ENCODE peak calls at places on chromosomes 7 and 10, in nine cellular contexts. J is nephron progenitor cell, Q is mucosa of descending colon, T is cardiac muscle cell, O is BJ, W is RWPE1, Z is HFF-Myc, I is hepatocyte, X is heart right ventricle. N is an unnamed sample.

GRCh38 chr10:71383972-71384687 is 12.6 kb upstream of the CDH23 start:
- DNase-seq in Z (peak), W (peak), I (peak), Q (peak), O (no peak), J (peak), T (peak), X (peak), N (peak)

GRCh38 chr7:537911-538634 is 18.4 kb upstream of the PDGFA start:
- DNase-seq in I (peak), J (peak), X (peak), Q (peak), O (peak), T (peak), W (peak), Z (peak), N (no peak)

GRCh38 chr10:43305881-43306280 is 39.0 kb upstream of the RASGEF1A start:
- DNase-seq in X (no peak), Z (no peak), I (no peak), W (no peak), O (no peak), T (peak), J (no peak), Q (no peak), N (no peak)

GRCh38 chr10:5665380-5666323 is 743 bp downstream of the ASB13 start:
- DNase-seq in Z (no peak), W (no peak), T (no peak), Q (peak), I (peak), X (peak), O (no peak), J (no peak), N (no peak)

GRCh38 chr7:139341776-139342244 is 673 bp downstream of the FMC1 start:
- DNase-seq in X (no peak), Q (no peak), T (no peak), J (no peak), Z (no peak), O (peak), I (no peak), W (peak), N (no peak)

GRCh38 chr7:54545241-54545563 is 3.0 kb downstream of the VSTM2A start:
- DNase-seq in Q (no peak), W (no peak), Z (no peak), O (no peak), J (no peak), X (no peak), I (no peak), T (no peak), N (no peak)

GRCh38 chr10:10975647-10976046 is 42.0 kb upstream of the CELF2 start:
- DNase-seq in I (no peak), Q (no peak), X (no peak), O (no peak), Z (no peak), W (no peak), T (no peak), J (no peak), N (no peak)

GRCh38 chr10:84179059-84179710 is 5.6 kb downstream of the GPR15LG start:
- DNase-seq in Q (peak), I (peak), X (no peak), T (peak), J (no peak), O (peak), W (peak), Z (peak), N (no peak)

GRCh38 chr10:70418229-70418628 is 14.3 kb downstream of the EIF4EBP2 start:
- DNase-seq in Z (no peak), O (no peak), I (peak), Q (no peak), T (peak), J (no peak), X (no peak), W (no peak), N (no peak)

GRCh38 chr7:7761340-7761973 is 43.0 kb upstream of the RPA3 start:
- DNase-seq in Z (peak), O (peak), I (peak), T (peak), X (no peak), J (no peak), W (peak), Q (no peak), N (no peak)

GRCh38 chr7:18210788-18211187 is 183.1 kb upstream of the PRPS1L1 start:
- DNase-seq in T (peak), X (no peak), W (no peak), J (no peak), O (no peak), Z (no peak), I (no peak), Q (no peak), N (no peak)

GRCh38 chr10:72074413-72075183 is 13.8 kb downstream of the SPOCK2 start:
- DNase-seq in T (no peak), O (no peak), I (no peak), X (no peak), Z (no peak), J (no peak), Q (no peak), W (no peak), N (no peak)

GRCh38 chr7:84412161-84412969 is 217.8 kb upstream of the SEMA3A start:
- DNase-seq in Q (no peak), I (peak), X (no peak), O (peak), W (peak), T (peak), Z (peak), J (no peak), N (no peak)

GRCh38 chr10:126904807-126905686 is at the start of gene DOCK1:
- DNase-seq in T (peak), J (peak), W (peak), Q (peak), X (peak), Z (no peak), I (peak), O (no peak), N (peak)

GRCh38 chr7:452230-452751 is 67.4 kb downstream of the PDGFA start:
- DNase-seq in Q (no peak), Z (no peak), I (peak), X (no peak), T (peak), O (no peak), J (peak), W (no peak), N (no peak)

GRCh38 chr10:116926426-116926825 is 77.1 kb downstream of the ENO4 start:
- DNase-seq in J (no peak), T (no peak), Q (no peak), O (no peak), Z (no peak), X (no peak), W (no peak), I (no peak), N (no peak)

GRCh38 chr7:106773228-106773627 is 91.9 kb upstream of the PIK3CG start:
- DNase-seq in Z (no peak), I (no peak), W (no peak), J (no peak), O (no peak), X (no peak), Q (no peak), T (no peak), N (no peak)

GRCh38 chr7:40516376-40516775 is 381.6 kb downstream of the SUGCT start:
- DNase-seq in X (no peak), W (no peak), Z (no peak), O (no peak), T (peak), I (no peak), Q (no peak), J (no peak), N (no peak)

GRCh38 chr7:155315977-155316376 is 18.3 kb downstream of the INSIG1 start:
- DNase-seq in X (no peak), O (no peak), T (no peak), J (no peak), I (no peak), Q (no peak), W (no peak), Z (no peak), N (no peak)

GRCh38 chr10:856405-857157 is 74.9 kb downstream of the LARP4B start:
- DNase-seq in X (no peak), O (no peak), T (no peak), Z (no peak), Q (no peak), I (no peak), J (no peak), W (no peak), N (no peak)

GRCh38 chr7:129258649-129259389 is 34.0 kb downstream of the AHCYL2 start:
- DNase-seq in O (no peak), T (no peak), X (no peak), I (no peak), J (no peak), Q (no peak), Z (no peak), W (no peak), N (no peak)

GRCh38 chr10:88347597-88348304 is 235.4 kb downstream of the RNLS start:
- DNase-seq in Q (no peak), J (no peak), X (no peak), W (no peak), T (no peak), I (no peak), O (no peak), Z (no peak), N (no peak)

GRCh38 chr7:125316451-125316850 is 386.8 kb upstream of the POT1 start:
- DNase-seq in Z (no peak), J (peak), O (no peak), T (peak), Q (no peak), X (no peak), I (peak), W (peak), N (peak)

DNA sequence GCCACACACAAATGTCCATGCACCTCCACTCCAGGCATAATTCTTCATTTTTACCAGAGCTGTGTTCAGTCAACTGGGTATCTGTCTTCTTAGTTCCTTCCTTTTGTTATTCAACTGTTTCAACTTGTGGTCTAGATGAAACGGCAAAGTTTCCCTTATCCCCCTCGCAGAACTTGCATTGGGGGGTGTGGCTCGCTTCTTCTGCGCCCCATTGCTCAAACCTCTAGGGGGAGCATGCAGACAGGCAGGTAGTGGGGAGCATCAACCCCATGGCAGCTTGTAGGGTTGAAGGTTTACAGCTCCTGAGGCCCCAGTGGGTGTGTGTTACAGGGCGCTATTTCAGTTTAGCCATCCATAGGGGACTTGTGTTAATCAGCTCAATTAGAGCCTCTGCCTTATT is 38.3 kb upstream of the COBL start:
- DNase-seq in Z (no peak), X (no peak), I (no peak), W (no peak), J (no peak), Q (no peak), T (no peak), O (no peak), N (no peak)
- TF ChIP-seq CTCF in Z (no peak), X (no peak), I (no peak), W (no peak), J (no peak), Q (no peak), T (no peak), O (no peak), N (no peak)

GRCh38 chr7:51187941-51188340 is 128.7 kb downstream of the COBL start:
- DNase-seq in I (peak), Q (no peak), O (no peak), T (no peak), X (peak), J (peak), W (no peak), Z (no peak), N (peak)
- TF ChIP-seq CTCF in I (peak), Q (no peak), O (no peak), T (no peak), X (peak), J (peak), W (no peak), Z (peak), N (peak)

GRCh38 chr7:43104874-43105520 is 7.5 kb upstream of the HECW1 start:
- DNase-seq in Q (no peak), J (no peak), X (no peak), I (no peak), O (no peak), T (no peak), Z (no peak), W (no peak), N (no peak)
- TF ChIP-seq CTCF in Q (no peak), J (no peak), X (no peak), I (no peak), O (no peak), T (no peak), Z (no peak), W (no peak), N (no peak)

GRCh38 chr10:97687785-97688781 is 1.0 kb upstream of the AVPI1 start:
- DNase-seq in Q (no peak), X (no peak), J (no peak), W (no peak), Z (no peak), I (no peak), T (peak), O (peak), N (no peak)
- TF ChIP-seq CTCF in Q (no peak), X (no peak), J (no peak), W (no peak), Z (no peak), I (no peak), T (no peak), O (no peak), N (no peak)

GRCh38 chr7:108307246-108307982 is 148.8 kb downstream of the NRCAM start:
- DNase-seq in X (no peak), I (no peak), W (no peak), O (no peak), Q (no peak), Z (no peak), T (no peak), J (no peak), N (no peak)
- TF ChIP-seq CTCF in X (no peak), I (no peak), W (no peak), O (no peak), Q (no peak), Z (no peak), T (peak), J (no peak), N (no peak)

DNA sequence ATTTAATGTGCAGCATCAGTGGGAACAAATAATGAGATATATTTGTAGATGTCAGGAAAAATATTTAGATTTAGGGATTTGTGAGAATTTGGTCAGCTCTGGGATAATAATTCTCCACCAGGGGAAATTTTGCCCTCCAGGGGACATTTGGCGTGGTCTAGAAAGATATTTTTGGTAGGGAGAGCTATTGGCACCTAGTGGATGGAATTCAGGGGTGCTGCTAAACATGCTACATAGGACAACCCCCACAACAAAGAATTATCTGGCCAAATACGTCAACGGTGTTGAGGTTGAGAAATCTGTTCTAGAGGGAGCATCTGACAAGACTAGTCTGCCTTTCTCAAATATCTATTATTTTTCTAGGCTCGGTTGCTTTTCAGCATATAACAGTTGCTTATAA is 2.1 kb downstream of the ADK start:
- DNase-seq in I (no peak), O (no peak), Q (no peak), W (peak), Z (no peak), X (no peak), T (peak), J (no peak), N (no peak)
- TF ChIP-seq CTCF in I (peak), O (peak), Q (no peak), W (peak), Z (peak), X (peak), T (peak), J (no peak), N (peak)

DNA sequence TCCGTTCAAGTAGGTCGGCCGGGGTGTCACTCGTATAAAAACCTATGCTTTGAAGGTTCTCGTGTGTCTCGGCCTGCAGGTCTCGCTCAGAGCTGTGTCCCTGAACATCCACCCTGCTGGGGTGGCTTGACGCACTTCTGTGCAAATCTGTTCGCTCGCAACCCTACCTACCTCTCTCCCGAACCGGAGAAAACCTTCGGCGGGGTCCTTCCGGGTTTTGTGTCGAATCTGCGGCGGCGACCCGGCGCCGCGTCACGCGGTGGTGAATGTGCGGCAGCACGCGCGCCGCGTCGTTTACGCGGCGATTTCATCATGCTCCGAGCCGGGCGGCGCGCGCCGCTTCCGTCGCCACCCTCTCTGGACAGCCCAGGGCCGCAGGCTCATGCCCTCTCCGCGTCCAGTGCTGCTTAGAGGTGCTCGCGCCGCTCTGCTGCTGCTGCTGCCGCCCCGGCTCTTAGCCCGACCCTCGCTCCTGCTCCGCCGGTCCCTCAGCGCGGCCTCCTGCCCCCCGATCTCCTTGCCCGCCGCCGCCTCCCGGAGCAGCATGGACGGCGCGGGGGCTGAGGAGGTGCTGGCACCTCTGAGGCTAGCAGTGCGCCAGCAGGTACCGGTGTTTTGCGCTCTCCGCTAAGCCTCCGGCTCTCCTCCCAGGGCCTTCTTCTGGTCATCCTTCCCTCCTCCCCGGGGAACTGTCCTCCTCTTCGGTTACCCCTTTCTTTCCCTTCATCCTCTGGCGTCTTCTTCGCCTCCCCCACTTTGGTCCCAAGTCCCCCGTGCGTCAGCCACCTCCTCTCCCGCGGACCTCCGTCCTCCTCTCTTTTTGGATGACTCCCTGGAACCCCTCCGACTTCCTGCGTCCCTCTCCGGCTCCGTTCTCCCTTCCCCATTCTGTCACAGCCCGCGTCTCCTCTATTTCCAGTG is at the start of gene GARS1:
- DNase-seq in Q (peak), Z (peak), T (peak), I (peak), X (peak), J (peak), W (peak), O (peak), N (peak)
- TF ChIP-seq CTCF in Q (no peak), Z (no peak), T (no peak), I (no peak), X (no peak), J (no peak), W (no peak), O (no peak), N (no peak)

DNA sequence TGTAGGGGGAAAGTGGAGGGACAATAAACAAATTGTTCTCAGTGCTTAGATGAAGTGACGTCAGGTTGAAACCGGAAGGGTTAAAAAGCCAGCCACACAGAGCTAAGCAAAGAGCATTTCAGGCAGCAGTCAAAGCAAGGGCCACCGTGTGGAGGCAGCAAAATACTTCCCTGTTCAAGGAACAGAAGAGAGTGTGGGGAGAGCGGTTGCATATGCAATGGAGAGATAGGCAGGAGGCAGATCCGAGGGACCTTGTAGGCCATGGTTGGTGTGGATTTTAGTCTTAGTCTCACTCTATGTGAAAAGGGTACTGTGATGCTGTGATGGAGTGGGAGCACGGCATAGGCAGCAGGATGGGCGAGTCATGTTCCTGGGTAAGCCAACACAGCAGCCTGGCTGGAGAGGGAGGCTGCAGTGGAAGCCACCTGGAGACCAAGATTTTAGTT is 3.8 kb upstream of the STN1 start:
- DNase-seq in J (no peak), X (no peak), O (no peak), T (peak), Q (peak), Z (no peak), W (no peak), I (peak), N (no peak)
- TF ChIP-seq CTCF in J (no peak), X (no peak), O (no peak), T (peak), Q (no peak), Z (no peak), W (no peak), I (no peak), N (peak)

GRCh38 chr7:1954366-1955004 is 278.3 kb downstream of the MAD1L1 start:
- DNase-seq in O (no peak), Q (no peak), Z (no peak), T (no peak), W (no peak), J (no peak), X (peak), I (no peak), N (no peak)
- TF ChIP-seq CTCF in O (peak), Q (no peak), Z (no peak), T (no peak), W (no peak), J (no peak), X (no peak), I (no peak), N (no peak)

N was measured in progenitor cell of endocrine pancreas.